ENCODE peak calls at places on chromosomes 7 and 10, in ten cellular contexts. O is OCI-LY7, B is A673, M is astrocyte of the cerebellum, L is testis, S is heart right ventricle, G is AG10803, T is fibroblast of pulmonary artery, Z is IMR-90, Y is tibial nerve. A is an unnamed sample.

GRCh38 chr10:97135464-97135863 is 50.3 kb downstream of the SLIT1 start:
- DNase-seq in O (no peak), B (no peak), M (no peak), L (no peak), S (no peak), G (no peak), T (no peak), Z (no peak), Y (no peak), A (no peak)

GRCh38 chr7:54354436-54354835 is 187.7 kb upstream of the VSTM2A start:
- DNase-seq in O (no peak), B (no peak), M (no peak), L (peak), S (no peak), G (no peak), T (no peak), Z (no peak), Y (no peak), A (peak)

GRCh38 chr10:113552723-113553122 is at the start of gene HABP2:
- DNase-seq in O (no peak), B (no peak), M (no peak), L (no peak), S (no peak), G (no peak), T (no peak), Z (no peak), Y (no peak), A (no peak)

GRCh38 chr7:351681-352480 is 61.9 kb downstream of the FOXL3 start:
- DNase-seq in O (no peak), B (no peak), M (no peak), L (no peak), S (no peak), G (no peak), T (no peak), Z (no peak), Y (no peak), A (no peak)

GRCh38 chr10:66349726-66350125 is 576.1 kb upstream of the LRRTM3 start:
- DNase-seq in O (no peak), B (no peak), M (peak), L (no peak), S (no peak), G (no peak), T (no peak), Z (no peak), Y (no peak), A (no peak)

GRCh38 chr10:11533328-11533781 is 78.1 kb downstream of the USP6NL start:
- DNase-seq in O (peak), B (peak), M (no peak), L (no peak), S (no peak), G (peak), T (peak), Z (peak), Y (no peak), A (peak)

GRCh38 chr10:29495366-29495765 is 139.4 kb downstream of the SVIL start:
- DNase-seq in O (no peak), B (peak), M (no peak), L (no peak), S (no peak), G (no peak), T (no peak), Z (no peak), Y (no peak), A (no peak)

GRCh38 chr7:47672267-47672920 is 90.5 kb upstream of the TNS3 start:
- DNase-seq in O (peak), B (no peak), M (no peak), L (no peak), S (no peak), G (no peak), T (no peak), Z (no peak), Y (no peak), A (no peak)

GRCh38 chr10:6068422-6068821 is 6.3 kb upstream of the IL2RA start:
- DNase-seq in O (peak), B (no peak), M (no peak), L (no peak), S (no peak), G (no peak), T (no peak), Z (no peak), Y (no peak), A (no peak)

GRCh38 chr7:56219017-56219416 is 102.8 kb upstream of the NUPR2 start:
- DNase-seq in O (no peak), B (no peak), M (no peak), L (no peak), S (no peak), G (no peak), T (no peak), Z (no peak), Y (no peak), A (no peak)

GRCh38 chr7:158771-159170 is 33.6 kb upstream of the FAM20C start:
- DNase-seq in O (no peak), B (no peak), M (no peak), L (no peak), S (no peak), G (no peak), T (no peak), Z (no peak), Y (no peak), A (no peak)

GRCh38 chr10:124705817-124706461 is 38.2 kb downstream of the FAM53B start:
- DNase-seq in O (peak), B (no peak), M (no peak), L (no peak), S (no peak), G (no peak), T (peak), Z (no peak), Y (no peak), A (no peak)

GRCh38 chr7:94295805-94296204 is 98.9 kb upstream of the COL1A2 start:
- DNase-seq in O (no peak), B (peak), M (peak), L (peak), S (peak), G (peak), T (peak), Z (peak), Y (no peak), A (peak)

GRCh38 chr10:30751678-30752331 is 122.3 kb upstream of the LYZL2 start:
- DNase-seq in O (peak), B (peak), M (peak), L (no peak), S (peak), G (peak), T (peak), Z (peak), Y (peak), A (peak)

GRCh38 chr10:20494474-20494873 is 402.6 kb downstream of the NEBL start:
- DNase-seq in O (no peak), B (no peak), M (no peak), L (no peak), S (no peak), G (no peak), T (peak), Z (no peak), Y (no peak), A (no peak)

GRCh38 chr10:96374639-96374984 is 15.8 kb upstream of the OPALIN start:
- DNase-seq in O (no peak), B (no peak), M (no peak), L (no peak), S (no peak), G (no peak), T (no peak), Z (no peak), Y (no peak), A (no peak)

GRCh38 chr10:21531164-21531563 is 2.9 kb upstream of the MLLT10 start:
- DNase-seq in O (no peak), B (no peak), M (no peak), L (no peak), S (no peak), G (peak), T (peak), Z (peak), Y (no peak), A (peak)

GRCh38 chr10:90398551-90398950 is 459.3 kb downstream of the HTR7 start:
- DNase-seq in O (no peak), B (no peak), M (peak), L (no peak), S (no peak), G (no peak), T (peak), Z (peak), Y (no peak), A (peak)

GRCh38 chr10:123911866-123912265 is 20.3 kb upstream of the CPXM2 start:
- DNase-seq in O (no peak), B (no peak), M (no peak), L (no peak), S (no peak), G (no peak), T (no peak), Z (no peak), Y (no peak), A (no peak)

GRCh38 chr7:41003031-41003925 is 699.6 kb downstream of the INHBA start:
- DNase-seq in O (peak), B (peak), M (no peak), L (peak), S (no peak), G (peak), T (peak), Z (peak), Y (no peak), A (peak)

GRCh38 chr7:157088136-157088535 is 50.6 kb upstream of the UBE3C start:
- DNase-seq in O (no peak), B (no peak), M (no peak), L (no peak), S (no peak), G (no peak), T (no peak), Z (no peak), Y (no peak), A (no peak)

GRCh38 chr7:114209968-114210367 is 204.6 kb upstream of the FOXP2 start:
- DNase-seq in O (no peak), B (no peak), M (no peak), L (no peak), S (no peak), G (no peak), T (peak), Z (no peak), Y (no peak), A (no peak)

GRCh38 chr7:140342732-140343514 is 55.4 kb downstream of the SLC37A3 start:
- DNase-seq in O (peak), B (peak), M (no peak), L (peak), S (peak), G (peak), T (peak), Z (peak), Y (no peak), A (peak)

GRCh38 chr7:69414555-69414954 is 183.7 kb upstream of the AUTS2 start:
- DNase-seq in O (no peak), B (no peak), M (no peak), L (no peak), S (no peak), G (no peak), T (no peak), Z (no peak), Y (no peak), A (no peak)

GRCh38 chr7:45088821-45089313 is at the start of gene NACAD:
- DNase-seq in O (no peak), B (peak), M (no peak), L (peak), S (peak), G (no peak), T (no peak), Z (peak), Y (peak), A (peak)

GRCh38 chr7:34430456-34430855 is 227.6 kb upstream of the NPSR1 start:
- DNase-seq in O (no peak), B (peak), M (peak), L (peak), S (peak), G (peak), T (peak), Z (peak), Y (no peak), A (peak)

GRCh38 chr7:37182011-37182478 is 266.6 kb downstream of the ELMO1 start:
- DNase-seq in O (peak), B (peak), M (peak), L (peak), S (peak), G (peak), T (peak), Z (peak), Y (peak), A (peak)

GRCh38 chr10:77819210-77820140 is 107.1 kb downstream of the DLG5 start:
- DNase-seq in O (no peak), B (no peak), M (no peak), L (no peak), S (no peak), G (no peak), T (no peak), Z (no peak), Y (no peak), A (no peak)

GRCh38 chr10:3526721-3527120 is 258.3 kb downstream of the KLF6 start:
- DNase-seq in O (no peak), B (no peak), M (peak), L (no peak), S (peak), G (peak), T (peak), Z (peak), Y (no peak), A (peak)

GRCh38 chr7:2019693-2020511 is 212.8 kb downstream of the MAD1L1 start:
- DNase-seq in O (no peak), B (peak), M (peak), L (no peak), S (peak), G (peak), T (peak), Z (peak), Y (peak), A (peak)

GRCh38 chr7:156665101-156665500 is 24.5 kb downstream of the RNF32 start:
- DNase-seq in O (no peak), B (no peak), M (no peak), L (no peak), S (no peak), G (no peak), T (peak), Z (peak), Y (no peak), A (no peak)

GRCh38 chr10:42951486-42952251 is 125.2 kb upstream of the RET start:
- DNase-seq in O (no peak), B (no peak), M (no peak), L (peak), S (peak), G (no peak), T (peak), Z (no peak), Y (no peak), A (no peak)

GRCh38 chr7:97971120-97971989 is 18.6 kb downstream of the OCM2 start:
- DNase-seq in O (peak), B (peak), M (no peak), L (no peak), S (peak), G (peak), T (peak), Z (peak), Y (no peak), A (peak)

GRCh38 chr10:27893320-27894014 is 105.4 kb downstream of the ODAD2 start:
- DNase-seq in O (no peak), B (peak), M (no peak), L (no peak), S (no peak), G (peak), T (no peak), Z (peak), Y (no peak), A (peak)

GRCh38 chr7:27640914-27641570 is 21.6 kb downstream of the HIBADH start:
- DNase-seq in O (no peak), B (no peak), M (no peak), L (no peak), S (peak), G (peak), T (peak), Z (peak), Y (no peak), A (peak)

GRCh38 chr10:105952153-105952552 is 1212.4 kb downstream of the SORCS1 start:
- DNase-seq in O (peak), B (peak), M (no peak), L (no peak), S (no peak), G (peak), T (peak), Z (peak), Y (no peak), A (peak)

GRCh38 chr10:88039496-88040200 is 176.2 kb downstream of the PTEN start:
- DNase-seq in O (no peak), B (no peak), M (no peak), L (no peak), S (peak), G (peak), T (peak), Z (peak), Y (no peak), A (peak)

GRCh38 chr7:17274551-17275245 is 23.8 kb upstream of the AHR start:
- DNase-seq in O (no peak), B (peak), M (peak), L (no peak), S (no peak), G (peak), T (peak), Z (peak), Y (no peak), A (peak)

GRCh38 chr10:100866575-100867098 is 46.1 kb upstream of the SLF2 start:
- DNase-seq in O (no peak), B (peak), M (no peak), L (no peak), S (no peak), G (no peak), T (no peak), Z (no peak), Y (no peak), A (no peak)

GRCh38 chr10:61965694-61966284 is 64.3 kb downstream of the ARID5B start:
- DNase-seq in O (no peak), B (peak), M (no peak), L (no peak), S (no peak), G (no peak), T (no peak), Z (no peak), Y (no peak), A (peak)

GRCh38 chr10:61964949-61965693 is 63.6 kb downstream of the ARID5B start:
- DNase-seq in O (no peak), B (no peak), M (no peak), L (no peak), S (no peak), G (no peak), T (no peak), Z (no peak), Y (no peak), A (no peak)

GRCh38 chr10:61964059-61964709 is 62.7 kb downstream of the ARID5B start:
- DNase-seq in O (no peak), B (no peak), M (no peak), L (no peak), S (no peak), G (no peak), T (no peak), Z (peak), Y (no peak), A (peak)

GRCh38 chr10:61961278-61961677 is 59.8 kb downstream of the ARID5B start:
- DNase-seq in O (peak), B (no peak), M (no peak), L (no peak), S (no peak), G (no peak), T (no peak), Z (no peak), Y (no peak), A (no peak)

DNA sequence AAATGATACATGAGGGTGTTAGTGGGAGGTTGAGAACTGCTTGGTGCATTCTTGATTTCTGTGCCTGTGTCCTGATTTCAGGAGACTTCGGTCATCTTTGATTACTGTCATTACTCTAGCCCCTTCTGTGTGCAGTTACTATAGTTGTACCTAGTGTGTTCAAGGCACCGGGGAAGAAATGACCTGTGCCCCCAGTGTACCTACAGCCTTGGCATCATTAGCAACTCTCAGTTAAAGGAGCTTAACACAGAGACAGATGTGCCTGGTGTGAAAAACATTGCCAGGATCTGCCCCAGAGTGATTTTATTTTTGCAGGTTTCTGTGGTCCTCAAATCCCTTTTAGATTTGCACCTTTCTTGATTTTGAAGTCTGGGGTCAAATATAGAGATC is 62.2 kb downstream of the ARID5B start:
- DNase-seq in O (peak), B (no peak), M (no peak), L (no peak), S (no peak), G (no peak), T (no peak), Z (no peak), Y (no peak), A (no peak)
- H3K4me3 ChIP-seq in O (peak), B (no peak), M (no peak), L (no peak), S (no peak), G (no peak), T (no peak), Z (no peak), Y (no peak), A (no peak)

DNA sequence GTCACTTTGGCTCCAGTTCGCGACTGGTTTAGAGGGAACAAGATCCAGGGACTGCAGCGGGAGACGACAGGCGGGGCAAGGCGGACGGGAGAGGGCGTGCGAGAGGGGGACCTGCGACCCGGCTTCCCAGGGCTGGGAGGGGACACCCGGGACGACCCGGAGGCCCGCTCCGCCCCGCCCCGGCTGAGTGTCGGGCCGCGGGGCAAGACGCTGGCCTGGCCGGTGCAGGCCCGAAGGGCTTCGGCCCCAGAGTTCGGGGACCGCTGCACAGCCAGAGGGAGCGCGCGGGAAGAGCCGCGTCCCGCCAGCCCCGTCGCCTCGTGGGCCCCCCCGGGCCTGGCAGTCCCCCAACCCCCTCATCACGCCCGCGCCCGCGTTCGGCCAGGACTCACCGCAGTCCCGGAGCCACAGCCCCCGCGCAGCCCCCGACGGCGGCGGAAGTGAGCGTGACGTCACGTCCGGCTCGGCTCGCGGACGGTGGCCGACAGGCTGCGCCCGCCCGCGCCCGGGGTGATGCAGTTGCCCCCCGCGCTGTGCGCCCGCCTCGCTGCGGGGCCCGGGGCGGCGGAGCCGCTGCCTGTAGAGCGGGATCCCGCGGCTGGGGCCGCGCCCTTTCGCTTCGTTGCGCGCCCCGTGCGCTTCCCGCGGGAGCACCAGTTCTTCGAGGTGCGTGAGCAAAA is at the start of the genes TUBGCP2 and ZNF511:
- DNase-seq in O (peak), B (peak), M (peak), L (peak), S (peak), G (peak), T (peak), Z (peak), Y (peak), A (peak)
- TF ChIP-seq CTCF in O (no peak), B (peak), M (peak), L (peak), S (no peak), G (peak), T (no peak), Z (peak), Y (no peak), A (peak)

GRCh38 chr7:50068850-50069551 is 24.0 kb downstream of the ZPBP start:
- DNase-seq in O (no peak), B (no peak), M (peak), L (no peak), S (peak), G (peak), T (peak), Z (no peak), Y (no peak), A (no peak)
- H3K4me3 ChIP-seq in O (peak), B (peak), M (peak), L (peak), S (peak), G (peak), T (peak), Z (no peak), Y (peak), A (peak)

GRCh38 chr10:75585294-75585693 is 153.9 kb downstream of the LRMDA start:
- DNase-seq in O (no peak), B (no peak), M (no peak), L (no peak), S (no peak), G (no peak), T (no peak), Z (no peak), Y (no peak), A (no peak)
- TF ChIP-seq CTCF in O (no peak), B (no peak), M (no peak), L (no peak), S (no peak), G (no peak), T (no peak), Z (no peak), Y (no peak), A (no peak)

DNA sequence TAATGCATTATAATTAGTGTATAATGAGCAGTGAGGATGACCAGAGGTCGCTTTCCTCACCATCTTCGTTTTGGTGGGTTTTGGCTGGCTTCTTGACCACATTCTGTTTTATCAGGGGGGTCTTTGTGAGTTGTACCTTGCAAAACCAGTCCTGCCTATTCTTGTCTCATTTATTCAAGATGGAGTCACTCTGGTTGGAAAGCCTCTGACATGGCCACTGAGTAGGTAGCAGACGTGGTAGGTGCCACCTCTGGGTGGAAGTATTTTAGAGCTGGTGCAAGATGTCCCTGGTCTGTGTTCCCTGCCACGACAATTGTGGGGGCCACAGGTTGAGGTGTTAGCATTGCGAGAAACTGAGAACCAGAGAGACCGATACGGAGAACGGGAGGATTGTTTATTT is 107.3 kb upstream of the SDK1 start:
- DNase-seq in O (no peak), B (no peak), M (no peak), L (no peak), S (no peak), G (no peak), T (no peak), Z (no peak), Y (no peak), A (no peak)
- H3K4me3 ChIP-seq in O (no peak), B (no peak), M (no peak), L (no peak), S (no peak), G (no peak), T (no peak), Z (no peak), Y (no peak), A (no peak)